ENCODE peak calls at places on chromosomes 4 and X, in eight cellular contexts. B is NCI-H345; G is stimulated activated CD4-positive, alpha-beta T cell treated with anti-CD3 and anti-CD28 coated beads, Interleukin-15, amount 100 ng/mL, for 24 hours; N is AG04449; S is omental fat pad; E is NCI-H1417; D is stimulated activated CD8-positive, alpha-beta memory T cell treated with anti-CD3 and anti-CD28 coated beads, Interleukin-15, amount 100 ng/mL, for 1 hour; J is NCI-H187. P is an unnamed sample.

GRCh38 chr4:1539132-1539755 is 133.0 kb upstream of the NKX1-1 start:
- DNase-seq in B (no peak), G (no peak), N (no peak), S (no peak), E (no peak), D (no peak), J (no peak), P (no peak)

GRCh38 chr4:107147864-107148263 is 111.8 kb upstream of the DKK2 start:
- DNase-seq in B (no peak), G (no peak), N (no peak), S (no peak), E (no peak), D (no peak), J (no peak), P (no peak)

GRCh38 chrX:23782455-23782854 is 518 bp upstream of the SAT1 start:
- DNase-seq in B (no peak), G (no peak), N (no peak), S (no peak), E (no peak), D (no peak), J (no peak), P (no peak)

GRCh38 chrX:39309721-39310152 is 508.5 kb downstream of the MID1IP1 start:
- DNase-seq in B (no peak), G (peak; percentile 55), N (no peak), S (no peak), E (no peak), D (no peak), J (no peak), P (peak; percentile 61)

GRCh38 chr4:1983846-1984405 is 24.8 kb downstream of the NELFA start:
- DNase-seq in B (no peak), G (no peak), N (no peak), S (no peak), E (no peak), D (no peak), J (no peak), P (no peak)

GRCh38 chr4:121050251-121050650 is 22.1 kb downstream of the NDNF start:
- DNase-seq in B (no peak), G (no peak), N (no peak), S (no peak), E (no peak), D (no peak), J (no peak), P (no peak)

GRCh38 chr4:39637572-39638357 is 900 bp downstream of the SMIM14 start:
- DNase-seq in B (peak; percentile 46), G (peak; percentile 39), N (no peak), S (peak; percentile 32), E (peak; percentile 67), D (no peak), J (peak; percentile 68), P (no peak)

GRCh38 chrX:153906126-153906917 is 1.8 kb downstream of the AVPR2 start:
- DNase-seq in B (no peak), G (no peak), N (no peak), S (no peak), E (no peak), D (no peak), J (no peak), P (no peak)

GRCh38 chrX:132631579-132632232 is 142.9 kb upstream of the MBNL3 start:
- DNase-seq in B (peak; percentile 11), G (no peak), N (no peak), S (no peak), E (no peak), D (no peak), J (no peak), P (no peak)

GRCh38 chr4:48015216-48015615 is 1.3 kb downstream of the CNGA1 start:
- DNase-seq in B (no peak), G (no peak), N (no peak), S (no peak), E (no peak), D (no peak), J (no peak), P (no peak)

GRCh38 chr4:37631551-37631950 is 54.6 kb downstream of the RELL1 start:
- DNase-seq in B (no peak), G (no peak), N (no peak), S (peak; percentile 46), E (no peak), D (no peak), J (no peak), P (no peak)

GRCh38 chr4:54764501-54764900 is 106.7 kb downstream of the KIT start:
- DNase-seq in B (no peak), G (no peak), N (no peak), S (no peak), E (peak; percentile 13), D (no peak), J (no peak), P (no peak)

GRCh38 chrX:154135458-154136229 is 8.4 kb upstream of the OPN1LW start:
- DNase-seq in B (no peak), G (peak; percentile 8), N (no peak), S (no peak), E (no peak), D (no peak), J (no peak), P (no peak)

GRCh38 chr4:42460043-42460442 is 62.8 kb downstream of the SHISA3 start:
- DNase-seq in B (no peak), G (no peak), N (no peak), S (no peak), E (no peak), D (no peak), J (no peak), P (no peak)

GRCh38 chrX:74293343-74293946 is 10.5 kb upstream of the ZCCHC13 start:
- DNase-seq in B (peak; percentile 74), G (peak; percentile 75), N (peak; percentile 4), S (no peak), E (peak; percentile 55), D (peak; percentile 39), J (peak; percentile 19), P (no peak)

GRCh38 chr4:142088906-142089305 is 452.5 kb downstream of the IL15 start:
- DNase-seq in B (no peak), G (no peak), N (peak; percentile 29), S (no peak), E (no peak), D (no peak), J (no peak), P (no peak)

GRCh38 chr4:74038161-74039064 is at the start of gene CXCL3:
- DNase-seq in B (peak; percentile 59), G (peak; percentile 24), N (no peak), S (peak; percentile 45), E (peak; percentile 43), D (no peak), J (no peak), P (no peak)

GRCh38 chr4:94490437-94490836 is 38.7 kb downstream of the PDLIM5 start:
- DNase-seq in B (no peak), G (no peak), N (no peak), S (no peak), E (no peak), D (no peak), J (no peak), P (no peak)

GRCh38 chrX:70527610-70528009 is 83.0 kb downstream of the DLG3 start:
- DNase-seq in B (no peak), G (no peak), N (no peak), S (no peak), E (no peak), D (no peak), J (no peak), P (no peak)

GRCh38 chr4:73725499-73725898 is 14.9 kb upstream of the CXCL8 start:
- DNase-seq in B (no peak), G (no peak), N (no peak), S (no peak), E (no peak), D (no peak), J (no peak), P (no peak)

GRCh38 chrX:78622834-78623233 is 36.3 kb downstream of the RTL3 start:
- DNase-seq in B (no peak), G (no peak), N (no peak), S (no peak), E (no peak), D (no peak), J (no peak), P (no peak)

GRCh38 chr4:153564630-153565525 is 98.7 kb downstream of the TMEM131L start:
- DNase-seq in B (no peak), G (no peak), N (no peak), S (no peak), E (no peak), D (no peak), J (no peak), P (no peak)

P was measured in glomerular endothelial cell.